ENCODE peak calls at places on chromosomes 12 and 14, in seven cellular contexts. D is neuronal stem cell, M is IMR-90, N is mesendoderm, Z is H9, W is mesenchymal stem cell, U is trophoblast cell. J is an unnamed sample.

GRCh38 chr12:87995581-87996178 is 33.5 kb downstream of the C12orf50 start:
- DNase-seq in N (peak; percentile 80), W (peak; percentile 78), U (peak; percentile 77), M (peak; percentile 73), Z (peak; percentile 80), D (peak; percentile 70), J (peak; percentile 66)

GRCh38 chr12:91183565-91183964 is 948 bp upstream of the DCN start:
- DNase-seq in W (no peak), M (peak; percentile 19), Z (no peak), D (no peak), U (no peak), N (no peak), J (no peak)

GRCh38 chr14:20477211-20477876 is 8.1 kb downstream of the PNP start:
- DNase-seq in N (peak; percentile 65), W (peak; percentile 76), Z (no peak), D (no peak), M (peak; percentile 73), U (peak; percentile 99), J (no peak)

GRCh38 chr12:79441534-79441933 is 249.2 kb downstream of the PAWR start:
- DNase-seq in M (no peak), W (no peak), N (peak; percentile 51), D (no peak), Z (no peak), U (no peak), J (no peak)

GRCh38 chr12:73612571-73612970 is 925.1 kb upstream of the ATXN7L3B start:
- DNase-seq in N (peak; percentile 90), M (no peak), D (no peak), U (peak; percentile 90), Z (no peak), W (no peak), J (no peak)

GRCh38 chr12:9115731-9116689 is at the start of gene A2M:
- DNase-seq in U (no peak), N (no peak), W (peak; percentile 80), Z (no peak), D (no peak), M (no peak), J (no peak)

GRCh38 chr14:34470319-34470718 is 8.3 kb upstream of the SPTSSA start:
- DNase-seq in W (no peak), D (no peak), Z (no peak), N (no peak), U (no peak), M (no peak), J (no peak)

GRCh38 chr14:106586098-106586704 is 1059.8 kb downstream of the TMEM121 start:
- DNase-seq in U (peak; percentile 8), Z (no peak), W (no peak), N (no peak), D (no peak), M (no peak), J (no peak)

GRCh38 chr12:19643635-19644034 is 204.3 kb downstream of the AEBP2 start:
- DNase-seq in Z (peak; percentile 73), N (peak; percentile 96), U (peak; percentile 36), M (peak; percentile 68), W (peak; percentile 76), D (peak; percentile 41), J (peak; percentile 51)

GRCh38 chr12:120363274-120363855 is 5.6 kb downstream of the MSI1 start:
- DNase-seq in U (no peak), W (no peak), N (peak; percentile 59), D (no peak), Z (no peak), M (no peak), J (no peak)

GRCh38 chr12:112182499-112182898 is 57.1 kb downstream of the TRAFD1 start:
- DNase-seq in D (no peak), N (no peak), U (no peak), Z (no peak), M (peak; percentile 63), W (peak; percentile 25), J (no peak)

GRCh38 chr14:64696355-64696844 is 7.8 kb upstream of the PLEKHG3 start:
- DNase-seq in W (no peak), Z (no peak), U (no peak), M (no peak), N (peak; percentile 45), D (no peak), J (no peak)

GRCh38 chr14:99752486-99753121 is 40.6 kb upstream of the EML1 start:
- DNase-seq in W (peak; percentile 84), Z (no peak), M (peak; percentile 76), N (no peak), U (peak; percentile 54), D (no peak), J (no peak)

GRCh38 chr12:107580750-107581529 is 104.7 kb upstream of the PWP1 start:
- DNase-seq in W (no peak), M (no peak), N (peak; percentile 17), D (peak; percentile 9), U (peak; percentile 14), Z (peak; percentile 65), J (no peak)

GRCh38 chr12:131583085-131583712 is 127.7 kb upstream of the SFSWAP start:
- DNase-seq in W (no peak), U (no peak), M (no peak), Z (no peak), D (no peak), N (no peak), J (no peak)

GRCh38 chr14:84036863-84037262 is 1493.1 kb upstream of the FLRT2 start:
- DNase-seq in U (no peak), D (no peak), N (no peak), W (peak; percentile 81), M (peak; percentile 42), Z (no peak), J (no peak)

GRCh38 chr12:102343361-102344121 is 136.8 kb downstream of the IGF1 start:
- DNase-seq in W (no peak), N (no peak), Z (no peak), U (peak; percentile 88), M (peak; percentile 16), D (peak; percentile 8), J (no peak)

GRCh38 chr12:12592930-12593329 is 18.7 kb upstream of the CREBL2 start:
- DNase-seq in U (peak; percentile 64), N (peak; percentile 57), Z (no peak), M (peak; percentile 61), W (peak; percentile 26), D (no peak), J (no peak)

GRCh38 chr14:43476822-43477221 is 1030.3 kb downstream of the FSCB start:
- DNase-seq in N (no peak), U (no peak), Z (no peak), W (no peak), D (no peak), M (no peak), J (no peak)

DNA sequence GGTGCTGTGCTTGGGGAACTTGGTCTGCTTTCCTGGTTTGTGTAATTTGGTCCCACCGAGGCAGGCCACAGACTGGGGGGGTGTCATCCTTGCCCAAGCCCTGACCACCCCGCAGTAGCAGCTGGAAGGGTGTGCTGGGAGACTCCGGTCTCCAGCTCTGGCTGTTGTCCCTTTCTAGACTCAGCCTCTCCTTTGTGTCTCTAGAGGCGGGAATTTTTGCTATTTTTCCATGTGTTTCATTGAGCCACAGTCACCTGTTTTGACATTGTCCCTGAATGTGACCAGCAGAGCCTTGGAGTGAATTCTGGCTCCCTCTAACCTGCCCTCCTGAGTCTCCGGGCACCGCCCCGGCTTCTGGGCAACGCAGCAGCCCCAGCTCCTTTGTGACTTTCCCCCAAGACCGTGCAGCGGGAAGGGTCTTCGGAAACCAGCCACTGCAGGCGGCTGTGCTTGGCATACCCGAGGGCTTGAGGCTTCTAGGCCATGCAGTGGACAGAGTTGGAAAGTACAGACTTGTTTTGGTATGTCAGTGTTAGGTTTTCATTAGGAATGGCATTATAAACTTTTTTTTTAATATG is 98.6 kb downstream of the TNFAIP2 start:
- DNase-seq in Z (peak; percentile 25), W (no peak), D (no peak), N (no peak), U (peak; percentile 5), M (no peak), J (no peak)
- H3K4me1 ChIP-seq in Z (no peaks in the 10 kb centered on the region), W (peaks cover 7% of the 10 kb centered on the region), D (peaks cover 2% of the 10 kb centered on the region), N (no peaks in the 10 kb centered on the region), U (peaks cover 4% of the 10 kb centered on the region), M (no peaks in the 10 kb centered on the region), J (peaks cover 6% of the 10 kb centered on the region)

DNA sequence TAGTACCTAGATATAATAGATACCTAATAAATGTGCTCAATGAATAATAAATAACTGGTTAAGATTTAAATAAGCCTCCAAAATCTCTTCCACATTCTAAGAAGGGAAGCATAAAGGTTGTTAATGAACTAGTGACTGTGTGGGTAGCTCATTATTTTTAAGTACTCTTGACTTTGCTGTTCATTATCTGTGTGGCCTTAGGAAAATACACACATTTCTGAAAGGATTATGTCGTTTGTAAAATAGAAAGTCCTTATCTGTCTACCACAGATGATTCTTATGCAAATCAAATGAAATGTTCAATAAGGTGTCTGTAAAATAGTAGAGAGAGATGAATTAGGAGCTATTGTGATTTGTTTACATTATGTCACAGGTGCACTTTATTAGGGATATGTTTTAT is 119.5 kb downstream of the LRRK2 start:
- DNase-seq in Z (no peak), M (no peak), U (no peak), D (no peak), N (no peak), W (no peak), J (no peak)
- H2AK5ac ChIP-seq in Z (no peak overlapping the region), M (no peak overlapping the region), U (no peak overlapping the region), D (no peak overlapping the region), N (no peak overlapping the region), W (no peak overlapping the region), J (no peak overlapping the region)

GRCh38 chr14:53929871-53930685 is 26.5 kb downstream of the BMP4 start:
- DNase-seq in W (no peak), U (peak; percentile 42), Z (peak; percentile 78), N (peak; percentile 85), M (no peak), D (no peak), J (no peak)

GRCh38 chr14:53921027-53921426 is 35.6 kb downstream of the BMP4 start:
- DNase-seq in D (no peak), W (no peak), Z (no peak), M (no peak), N (peak; percentile 44), U (peak; percentile 76), J (no peak)

GRCh38 chr14:53924754-53925153 is 31.9 kb downstream of the BMP4 start:
- DNase-seq in U (peak; percentile 78), M (peak; percentile 95), N (no peak), D (no peak), W (peak; percentile 94), Z (no peak), J (no peak)

GRCh38 chr14:53927171-53927570 is 29.5 kb downstream of the BMP4 start:
- DNase-seq in W (peak; percentile 70), N (peak; percentile 87), U (peak; percentile 86), M (peak; percentile 72), Z (no peak), D (no peak), J (no peak)

DNA sequence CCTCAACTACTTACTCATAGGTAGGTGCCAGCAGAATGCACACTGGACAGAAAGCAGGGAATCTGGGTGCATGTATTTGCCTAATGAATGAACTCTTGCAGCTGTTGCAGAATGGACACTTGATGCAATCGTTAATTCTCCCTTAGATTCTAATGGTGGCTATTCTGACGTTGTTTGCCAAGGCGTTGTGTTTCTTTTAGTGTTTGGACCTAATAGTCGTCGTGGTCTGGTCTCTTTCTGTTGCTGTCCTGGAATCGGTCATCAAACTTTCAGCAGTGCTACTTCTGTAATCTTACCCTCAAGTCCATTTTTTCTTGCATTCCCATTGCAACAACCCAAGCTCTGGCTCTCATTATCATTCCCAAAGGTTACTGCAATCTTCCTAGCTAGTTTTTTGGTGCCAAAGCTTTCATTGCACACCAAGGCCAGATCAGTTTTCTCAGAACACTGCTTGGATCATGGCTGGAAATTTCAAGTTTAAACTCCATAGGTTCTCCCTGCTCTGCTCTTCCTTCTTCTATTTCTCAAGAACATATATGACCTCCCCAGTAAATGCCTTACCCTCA is 31.3 kb downstream of the BMP4 start:
- DNase-seq in N (no peak), M (no peak), W (peak; percentile 62), U (peak; percentile 70), Z (no peak), D (no peak), J (no peak)
- H3K4me1 ChIP-seq in N (no peaks in the 10 kb centered on the region), M (peaks cover 13% of the 10 kb centered on the region), W (peaks cover 2% of the 10 kb centered on the region), U (peaks cover 10% of the 10 kb centered on the region), Z (no peaks in the 10 kb centered on the region), D (no peaks in the 10 kb centered on the region), J (no peaks in the 10 kb centered on the region)

GRCh38 chr14:61562321-61563161 is 132.8 kb upstream of the HIF1A start:
- DNase-seq in N (no peak), U (peak; percentile 95), Z (no peak), W (peak; percentile 100), M (peak; percentile 100), D (no peak), J (no peak)
- H2AK5ac ChIP-seq in N (peak overlapping the region; percentile 56), U (peak overlapping the region; percentile 100), Z (no peak overlapping the region), W (peak overlapping the region; percentile 98), M (peak overlapping the region; percentile 99), D (peak overlapping the region; percentile 60), J (peak overlapping the region; percentile 31)

J was measured in H1.